ENCODE peak calls at places on chromosomes 5 and 9, in four cellular contexts. J is astrocyte of the spinal cord, N is GM13976, Y is RWPE1. B is an unnamed sample.

GRCh38 chr9:36317766-36318165 is 59.5 kb upstream of the GNE start:
- DNase-seq in J (no peak), N (no peak), Y (peak; percentile 88), B (peak; percentile 85)

GRCh38 chr9:111674319-111674718 is 12.9 kb downstream of the GNG10 start:
- DNase-seq in J (no peak), N (no peak), Y (no peak), B (no peak)

GRCh38 chr9:129552064-129552463 is 68.8 kb downstream of the C9orf50 start:
- DNase-seq in J (peak; percentile 24), N (no peak), Y (no peak), B (no peak)

GRCh38 chr9:79623799-79624721 is 52.3 kb downstream of the TLE4 start:
- DNase-seq in J (no peak), N (peak; percentile 62), Y (peak; percentile 82), B (no peak)

GRCh38 chr5:109589983-109590382 is 99.7 kb upstream of the MAN2A1 start:
- DNase-seq in J (no peak), N (peak; percentile 9), Y (no peak), B (no peak)

GRCh38 chr5:145943674-145944121 is 7.3 kb downstream of the SH3RF2 start:
- DNase-seq in J (no peak), N (no peak), Y (peak; percentile 59), B (peak; percentile 62)

GRCh38 chr9:81759680-81760215 is 70.4 kb upstream of the TLE1 start:
- DNase-seq in J (peak; percentile 95), N (no peak), Y (peak; percentile 59), B (no peak)

GRCh38 chr9:35716236-35716635 is 15.8 kb downstream of the TLN1 start:
- DNase-seq in J (no peak), N (no peak), Y (no peak), B (no peak)

GRCh38 chr5:5198111-5198510 is 58.0 kb downstream of the ADAMTS16 start:
- DNase-seq in J (peak; percentile 29), N (no peak), Y (no peak), B (no peak)

GRCh38 chr5:110477923-110478322 is 248.5 kb downstream of the TMEM232 start:
- DNase-seq in J (peak; percentile 67), N (no peak), Y (peak; percentile 4), B (no peak)

GRCh38 chr5:56012281-56012963 is 17.7 kb upstream of the IL6ST start:
- DNase-seq in J (peak; percentile 57), N (no peak), Y (no peak), B (no peak)

GRCh38 chr9:128495804-128496417 is 8.6 kb upstream of the GLE1 start:
- DNase-seq in J (no peak), N (no peak), Y (no peak), B (no peak)

GRCh38 chr9:111857555-111858211 is 38.9 kb upstream of the UGCG start:
- DNase-seq in J (no peak), N (no peak), Y (peak; percentile 81), B (peak; percentile 65)

GRCh38 chr5:94818904-94819303 is 200.4 kb downstream of the SLF1 start:
- DNase-seq in J (no peak), N (no peak), Y (no peak), B (no peak)

GRCh38 chr5:158911693-158912363 is 187.9 kb downstream of the EBF1 start:
- DNase-seq in J (no peak), N (no peak), Y (no peak), B (no peak)

GRCh38 chr5:87581661-87582060 is 168.9 kb upstream of the CCNH start:
- DNase-seq in J (no peak), N (no peak), Y (no peak), B (no peak)

GRCh38 chr5:32511778-32512374 is 67.3 kb upstream of the ZFR start:
- DNase-seq in J (no peak), N (no peak), Y (no peak), B (no peak)

GRCh38 chr5:178527458-178528307 is 62.5 kb downstream of the COL23A1 start:
- DNase-seq in J (peak; percentile 12), N (no peak), Y (no peak), B (no peak)

GRCh38 chr5:1312993-1313833 is 18.3 kb upstream of the TERT start:
- DNase-seq in J (no peak), N (peak; percentile 75), Y (no peak), B (no peak)

GRCh38 chr9:120735009-120735408 is 20.7 kb upstream of the MEGF9 start:
- DNase-seq in J (no peak), N (no peak), Y (no peak), B (no peak)

GRCh38 chr5:147223951-147224791 is 10.7 kb upstream of the STK32A start:
- DNase-seq in J (peak; percentile 63), N (peak; percentile 41), Y (peak; percentile 75), B (peak; percentile 75)

GRCh38 chr9:136947955-136948510 is 3.0 kb downstream of the C8G start:
- DNase-seq in J (peak; percentile 10), N (peak; percentile 64), Y (peak; percentile 37), B (peak; percentile 65)

GRCh38 chr5:83368317-83368716 is 103.2 kb upstream of the VCAN start:
- DNase-seq in J (peak; percentile 84), N (no peak), Y (peak; percentile 59), B (no peak)

GRCh38 chr5:78594946-78595921 is 53.3 kb downstream of the LHFPL2 start:
- DNase-seq in J (peak; percentile 99), N (no peak), Y (peak; percentile 96), B (peak; percentile 71)

DNA sequence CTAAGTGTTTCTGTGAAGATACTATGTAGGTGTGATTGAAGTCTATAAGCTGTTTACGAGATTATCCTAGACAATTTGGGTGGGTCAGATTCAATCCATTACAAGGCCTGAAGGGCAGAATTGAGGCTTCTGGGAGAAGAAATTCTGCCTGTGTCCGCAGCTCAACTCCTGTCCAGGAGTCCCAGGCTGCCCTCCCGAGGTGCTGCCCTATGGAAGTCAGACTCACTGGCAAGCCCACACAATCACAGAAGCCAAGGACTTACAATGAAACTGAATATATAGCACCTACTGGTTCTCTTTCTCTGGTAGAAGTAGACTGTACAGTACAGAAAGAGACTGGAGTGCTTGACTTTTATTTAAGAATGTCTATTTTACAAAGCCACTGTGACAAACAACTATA is 74.5 kb downstream of the EPB41L4A start:
- DNase-seq in J (no peak), N (no peak), Y (no peak), B (no peak)
- TF ChIP-seq CTCF in J (no peak), N (no peak), Y (no peak), B (no peak)

GRCh38 chr5:171521219-171521633 is 101.8 kb downstream of the FGF18 start:
- DNase-seq in J (peak; percentile 91), N (no peak), Y (peak; percentile 99), B (peak; percentile 33)
- TF ChIP-seq CTCF in J (no peak), N (no peak), Y (no peak), B (no peak)

GRCh38 chr9:121735065-121735791 is 83.8 kb downstream of the DAB2IP start:
- DNase-seq in J (peak; percentile 92), N (peak; percentile 71), Y (peak; percentile 64), B (peak; percentile 60)
- TF ChIP-seq CTCF in J (peak; percentile 90), N (no peak), Y (no peak), B (peak; percentile 40)

GRCh38 chr5:143390941-143391340 is 12.5 kb downstream of the NR3C1 start:
- DNase-seq in J (no peak), N (no peak), Y (no peak), B (no peak)
- TF ChIP-seq CTCF in J (no peak), N (no peak), Y (no peak), B (no peak)

GRCh38 chr5:12695651-12696050 is 791.4 kb upstream of the CTNND2 start:
- DNase-seq in J (no peak), N (no peak), Y (no peak), B (no peak)
- TF ChIP-seq CTCF in J (no peak), N (no peak), Y (no peak), B (no peak)

GRCh38 chr5:150256416-150257064 is 33.0 kb downstream of the CAMK2A start:
- DNase-seq in J (no peak), N (no peak), Y (no peak), B (no peak)
- TF ChIP-seq CTCF in J (peak; percentile 17), N (no peak), Y (no peak), B (no peak)

GRCh38 chr9:83707518-83707767 is 315 bp downstream of the UBQLN1 start:
- DNase-seq in J (peak; percentile 84), N (no peak), Y (peak; percentile 79), B (peak; percentile 66)
- TF ChIP-seq CTCF in J (no peak), N (no peak), Y (no peak), B (no peak)

GRCh38 chr9:2179557-2179956 is 164.4 kb downstream of the SMARCA2 start:
- DNase-seq in J (no peak), N (no peak), Y (no peak), B (no peak)
- TF ChIP-seq CTCF in J (no peak), N (no peak), Y (no peak), B (no peak)

GRCh38 chr5:156815988-156816599 is 34.0 kb upstream of the PPP1R2B start:
- DNase-seq in J (no peak), N (peak; percentile 52), Y (no peak), B (peak; percentile 64)
- TF ChIP-seq CTCF in J (peak; percentile 33), N (peak; percentile 30), Y (peak; percentile 29), B (peak; percentile 35)

DNA sequence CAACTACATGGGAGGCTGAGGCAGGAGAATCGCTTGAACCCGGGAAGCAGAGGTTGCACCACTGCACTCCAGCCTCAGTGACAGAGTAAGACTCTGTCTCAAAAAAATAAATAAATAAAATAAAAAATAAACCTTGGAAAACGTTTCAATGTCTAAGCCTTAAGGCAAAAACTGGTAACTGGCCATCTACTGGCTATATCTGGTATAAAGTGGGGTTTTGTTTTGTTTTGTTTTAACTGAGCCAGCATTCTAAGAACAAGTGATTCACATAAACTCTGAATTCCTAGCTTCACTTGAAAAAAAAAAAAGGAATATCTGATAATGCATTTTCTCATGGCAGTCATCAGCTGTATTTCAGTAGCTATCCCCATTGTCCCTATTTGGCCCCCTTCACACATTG is 126.1 kb upstream of the EFNA5 start:
- DNase-seq in J (no peak), N (no peak), Y (no peak), B (no peak)
- TF ChIP-seq CTCF in J (peak; percentile 11), N (no peak), Y (no peak), B (no peak)

B was measured in Calu3.